ENCODE peak calls at places on chromosomes 13 and 19, in ten cellular contexts. J, K, P, B, T, W, F, I, L and Y are unnamed samples.

GRCh38 chr19:49490287-49491029 is 3.0 kb downstream of the RPL13A start:
- DNase-seq in J (no peak), K (peak), P (no peak), B (no peak), T (no peak), W (no peak), F (no peak), I (no peak), L (no peak), Y (no peak)

GRCh38 chr19:44894946-44895345 is 3.9 kb downstream of the TOMM40 start:
- DNase-seq in J (no peak), K (no peak), P (no peak), B (no peak), T (no peak), W (no peak), F (no peak), I (no peak), L (no peak), Y (no peak)

GRCh38 chr19:17129377-17129776 is 53.8 kb downstream of the MYO9B start:
- DNase-seq in J (no peak), K (no peak), P (no peak), B (no peak), T (no peak), W (no peak), F (no peak), I (no peak), L (no peak), Y (no peak)

GRCh38 chr13:50396001-50396400 is 380.8 kb downstream of the KCNRG start:
- DNase-seq in J (no peak), K (no peak), P (no peak), B (no peak), T (no peak), W (no peak), F (no peak), I (no peak), L (no peak), Y (no peak)

GRCh38 chr19:38033658-38034150 is 126.7 kb downstream of the SIPA1L3 start:
- DNase-seq in J (no peak), K (no peak), P (no peak), B (no peak), T (no peak), W (no peak), F (no peak), I (no peak), L (no peak), Y (no peak)

GRCh38 chr19:36331353-36332228 is 47.4 kb downstream of the ZFP14 start:
- DNase-seq in J (peak), K (peak), P (no peak), B (peak), T (peak), W (peak), F (no peak), I (peak), L (peak), Y (peak)

GRCh38 chr19:2129486-2129885 is 21.9 kb downstream of the AP3D1 start:
- DNase-seq in J (no peak), K (no peak), P (no peak), B (no peak), T (no peak), W (no peak), F (no peak), I (no peak), L (no peak), Y (no peak)

GRCh38 chr13:23500858-23501257 is 67.4 kb upstream of the SACS start:
- DNase-seq in J (no peak), K (no peak), P (no peak), B (peak), T (no peak), W (no peak), F (no peak), I (no peak), L (no peak), Y (no peak)

GRCh38 chr19:30066781-30067759 is 125.0 kb downstream of the URI1 start:
- DNase-seq in J (no peak), K (no peak), P (no peak), B (no peak), T (no peak), W (no peak), F (peak), I (no peak), L (no peak), Y (peak)

GRCh38 chr19:13099073-13099999 is 3.3 kb downstream of the LYL1 start:
- DNase-seq in J (no peak), K (peak), P (peak), B (peak), T (no peak), W (no peak), F (peak), I (peak), L (peak), Y (peak)

GRCh38 chr19:4380254-4380727 is 20.1 kb downstream of the SH3GL1 start:
- DNase-seq in J (peak), K (peak), P (peak), B (no peak), T (no peak), W (no peak), F (no peak), I (no peak), L (peak), Y (no peak)

GRCh38 chr19:5447700-5448311 is 7.4 kb upstream of the ZNRF4 start:
- DNase-seq in J (no peak), K (no peak), P (no peak), B (no peak), T (no peak), W (no peak), F (no peak), I (no peak), L (no peak), Y (no peak)

GRCh38 chr13:33153421-33154381 is 131.9 kb downstream of the STARD13 start:
- DNase-seq in J (no peak), K (no peak), P (no peak), B (peak), T (no peak), W (no peak), F (no peak), I (no peak), L (no peak), Y (no peak)

GRCh38 chr13:57634829-57635165 is 3.3 kb downstream of the PCDH17 start:
- DNase-seq in J (peak), K (no peak), P (no peak), B (no peak), T (no peak), W (no peak), F (no peak), I (peak), L (no peak), Y (no peak)

GRCh38 chr19:5466072-5466471 is 10.9 kb downstream of the ZNRF4 start:
- DNase-seq in J (no peak), K (no peak), P (no peak), B (no peak), T (no peak), W (no peak), F (no peak), I (no peak), L (no peak), Y (no peak)

GRCh38 chr19:42386974-42387707 is 3.0 kb downstream of the CNFN start:
- DNase-seq in J (peak), K (peak), P (peak), B (peak), T (peak), W (no peak), F (no peak), I (peak), L (peak), Y (no peak)

GRCh38 chr13:27921421-27921960 is 1.7 kb downstream of the PDX1 start:
- DNase-seq in J (no peak), K (no peak), P (no peak), B (no peak), T (no peak), W (no peak), F (peak), I (no peak), L (no peak), Y (no peak)

GRCh38 chr13:36282818-36283432 is 14.7 kb downstream of the CCDC169 start:
- DNase-seq in J (no peak), K (no peak), P (no peak), B (peak), T (peak), W (no peak), F (no peak), I (no peak), L (no peak), Y (no peak)

GRCh38 chr19:52270266-52270885 is 989 bp downstream of the ZNF766 start:
- DNase-seq in J (peak), K (peak), P (no peak), B (peak), T (peak), W (no peak), F (peak), I (no peak), L (peak), Y (no peak)

GRCh38 chr13:36360863-36361262 is 14.7 kb upstream of the SPART start:
- DNase-seq in J (no peak), K (no peak), P (no peak), B (peak), T (no peak), W (no peak), F (no peak), I (no peak), L (no peak), Y (no peak)

GRCh38 chr19:52948025-52948770 is 14.5 kb downstream of the ZNF816 start:
- DNase-seq in J (no peak), K (no peak), P (no peak), B (no peak), T (no peak), W (no peak), F (no peak), I (no peak), L (no peak), Y (no peak)

GRCh38 chr19:45187421-45188100 is 9.0 kb downstream of the BLOC1S3 start:
- DNase-seq in J (no peak), K (no peak), P (peak), B (no peak), T (no peak), W (no peak), F (peak), I (no peak), L (no peak), Y (no peak)

GRCh38 chr13:42028113-42028799 is 20.2 kb upstream of the DGKH start:
- DNase-seq in J (no peak), K (no peak), P (no peak), B (peak), T (no peak), W (no peak), F (no peak), I (no peak), L (no peak), Y (no peak)

GRCh38 chr13:36332986-36333385 is 13.2 kb downstream of the SPART start:
- DNase-seq in J (no peak), K (no peak), P (no peak), B (no peak), T (no peak), W (no peak), F (no peak), I (no peak), L (no peak), Y (no peak)

GRCh38 chr19:11155373-11156120 is at the start of gene SPC24:
- DNase-seq in J (peak), K (peak), P (peak), B (peak), T (peak), W (peak), F (peak), I (peak), L (peak), Y (peak)

GRCh38 chr13:106151056-106151699 is 384.3 kb downstream of the EFNB2 start:
- DNase-seq in J (no peak), K (no peak), P (no peak), B (peak), T (no peak), W (no peak), F (no peak), I (no peak), L (no peak), Y (no peak)

GRCh38 chr13:50124536-50125305 is 109.5 kb downstream of the KCNRG start:
- DNase-seq in J (peak), K (peak), P (peak), B (peak), T (peak), W (peak), F (no peak), I (no peak), L (peak), Y (peak)